ENCODE peak calls at places on chromosomes 2 and 18, in ten cellular contexts. D is left ventricle myocardium inferior, R is IMR-90, O is AG04450, Y is fibroblast of mammary gland, S is uterus, C is endodermal cell, P is pancreas, N is mucosa of descending colon, G is psoas muscle. K is an unnamed sample.

GRCh38 chr2:45533771-45534170 is 77.3 kb downstream of the SRBD1 start:
- DNase-seq in D (no peak), R (peak; percentile 78), O (peak; percentile 53), Y (peak; percentile 19), S (no peak), C (no peak), P (no peak), N (no peak), G (no peak), K (peak; percentile 35)

GRCh38 chr2:201827621-201828020 is 21.3 kb downstream of the CDK15 start:
- DNase-seq in D (no peak), R (peak; percentile 75), O (no peak), Y (peak; percentile 63), S (no peak), C (no peak), P (no peak), N (no peak), G (no peak), K (peak; percentile 32)

GRCh38 chr2:127361929-127362328 is 25.8 kb downstream of the MAP3K2 start:
- DNase-seq in D (no peak), R (peak; percentile 64), O (no peak), Y (peak; percentile 52), S (no peak), C (no peak), P (no peak), N (no peak), G (no peak), K (no peak)

GRCh38 chr2:190578158-190579057 is 43.9 kb upstream of the NEMP2 start:
- DNase-seq in D (no peak), R (no peak), O (no peak), Y (peak; percentile 37), S (peak; percentile 21), C (no peak), P (peak; percentile 8), N (no peak), G (no peak), K (peak; percentile 84)

GRCh38 chr18:24935896-24936295 is 416.1 kb downstream of the ZNF521 start:
- DNase-seq in D (no peak), R (no peak), O (no peak), Y (no peak), S (no peak), C (no peak), P (no peak), N (no peak), G (no peak), K (no peak)

GRCh38 chr2:139034064-139034463 is 253.9 kb upstream of the NXPH2 start:
- DNase-seq in D (no peak), R (no peak), O (no peak), Y (no peak), S (no peak), C (no peak), P (no peak), N (no peak), G (no peak), K (no peak)

GRCh38 chr2:237726401-237726830 is 72.2 kb upstream of the RBM44 start:
- DNase-seq in D (no peak), R (peak; percentile 88), O (peak; percentile 59), Y (peak; percentile 73), S (no peak), C (no peak), P (peak; percentile 54), N (no peak), G (no peak), K (peak; percentile 38)

GRCh38 chr18:63562284-63562683 is 20.1 kb downstream of the SERPINB12 start:
- DNase-seq in D (no peak), R (no peak), O (no peak), Y (no peak), S (no peak), C (no peak), P (no peak), N (no peak), G (no peak), K (no peak)

GRCh38 chr2:237860273-237860935 is 981 bp downstream of the RAMP1 start:
- DNase-seq in D (no peak), R (no peak), O (no peak), Y (no peak), S (peak; percentile 46), C (peak; percentile 44), P (no peak), N (no peak), G (peak; percentile 23), K (no peak)

GRCh38 chr18:28045176-28045810 is 131.6 kb downstream of the CDH2 start:
- DNase-seq in D (no peak), R (peak; percentile 86), O (peak; percentile 26), Y (peak; percentile 50), S (no peak), C (no peak), P (no peak), N (no peak), G (no peak), K (peak; percentile 55)

GRCh38 chr2:28401411-28401810 is 8.8 kb downstream of the FOSL2 start:
- DNase-seq in D (no peak), R (no peak), O (no peak), Y (no peak), S (no peak), C (no peak), P (no peak), N (no peak), G (no peak), K (no peak)

GRCh38 chr18:78123926-78124797 is 855.5 kb upstream of the SALL3 start:
- DNase-seq in D (no peak), R (no peak), O (no peak), Y (no peak), S (no peak), C (no peak), P (no peak), N (no peak), G (no peak), K (no peak)

DNA sequence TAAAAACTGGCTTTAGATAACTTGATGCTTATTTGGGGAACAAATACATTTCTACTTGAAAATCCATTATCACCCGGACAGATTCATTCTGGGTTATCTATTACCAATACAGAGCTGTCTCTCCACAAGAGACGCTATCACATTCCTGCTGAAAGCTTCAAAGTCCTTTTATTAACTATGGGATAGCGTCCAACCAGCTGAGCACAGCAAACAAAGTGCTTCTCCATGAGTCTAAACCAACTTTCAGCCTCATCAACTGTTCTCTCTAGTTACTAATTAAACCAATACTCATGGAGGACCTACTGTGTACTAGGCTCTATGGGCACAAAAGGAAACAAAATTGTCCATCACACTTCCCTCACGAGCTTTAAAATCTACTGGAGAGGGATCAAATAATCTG is 132.8 kb downstream of the L3MBTL4 start:
- DNase-seq in D (no peak), R (no peak), O (no peak), Y (no peak), S (no peak), C (no peak), P (no peak), N (no peak), G (no peak), K (no peak)
- TF ChIP-seq CTCF in D (no peak), R (no peak), O (no peak), Y (no peak), S (no peak), C (no peak), P (no peak), N (no peak), G (no peak), K (no peak)

DNA sequence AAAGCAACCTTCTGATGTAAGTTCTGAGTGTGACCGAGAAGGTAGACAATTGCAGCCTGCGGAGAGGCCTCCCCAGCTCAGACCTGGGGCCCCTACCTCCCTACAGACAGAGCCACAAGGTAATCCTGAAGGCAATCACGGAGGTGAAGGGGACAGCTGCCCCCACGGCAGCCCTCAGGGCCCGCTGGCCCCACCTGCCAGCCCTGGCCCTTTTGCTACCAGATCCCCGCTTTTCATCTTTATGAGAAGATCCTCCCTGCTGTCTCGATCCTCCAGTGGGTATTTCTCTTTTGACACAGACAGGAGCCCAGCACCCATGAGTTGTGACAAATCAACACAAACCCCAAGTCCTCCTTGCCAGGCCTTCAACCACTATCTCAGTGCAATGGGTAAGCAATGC is 3.0 kb downstream of the BCL2L11 start:
- DNase-seq in D (no peak), R (no peak), O (no peak), Y (no peak), S (no peak), C (no peak), P (no peak), N (no peak), G (no peak), K (no peak)
- H3K4me3 ChIP-seq in D (peak overlapping the region; percentile 92), R (no peak overlapping the region), O (no peak overlapping the region), Y (no peak overlapping the region), S (no peak overlapping the region), C (peak overlapping the region; percentile 85), P (no peak overlapping the region), N (no peak overlapping the region), G (peak overlapping the region; percentile 84), K (no peak overlapping the region)

DNA sequence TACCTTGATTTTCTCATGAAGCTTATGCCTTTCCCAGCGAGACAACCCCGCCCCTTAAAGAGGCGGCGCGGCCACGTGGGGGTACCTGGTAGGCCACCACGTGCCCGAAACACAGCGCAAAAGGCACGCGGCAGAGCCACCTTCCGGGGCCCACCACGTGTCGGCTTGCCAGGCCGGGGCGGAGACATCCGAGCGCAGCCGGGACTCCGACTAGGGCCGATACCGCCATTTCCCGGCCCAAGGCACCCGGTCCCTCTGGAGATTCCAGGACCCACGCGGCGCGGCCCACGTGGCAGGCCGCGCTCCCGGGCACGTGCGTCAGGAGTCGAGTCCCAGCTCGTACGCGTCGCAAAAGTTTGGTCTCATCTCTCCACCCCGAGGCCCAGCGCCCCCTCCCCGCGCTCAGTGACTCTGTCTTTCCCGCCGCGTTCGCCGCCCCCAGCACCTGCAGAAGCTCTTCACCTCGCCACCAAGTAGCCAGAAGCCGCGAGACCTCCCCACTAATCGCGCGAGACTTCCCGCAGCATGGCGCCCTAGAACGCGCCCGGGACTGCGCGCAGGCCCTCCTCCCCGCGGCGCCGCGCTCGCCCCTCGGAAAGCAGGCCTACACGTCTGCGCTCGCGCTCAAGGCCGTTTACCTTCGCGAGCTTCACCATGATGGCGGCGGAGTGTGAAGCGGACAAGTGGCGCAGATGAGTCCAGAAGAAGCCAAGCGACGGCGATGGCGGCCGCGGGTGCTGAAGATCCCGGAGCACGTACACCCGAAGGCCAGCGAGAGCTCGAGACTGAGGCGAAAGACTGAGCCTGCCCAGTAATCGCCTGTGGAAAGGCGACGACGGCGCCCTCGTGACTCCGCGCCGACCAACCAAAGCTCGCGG is at the start of gene NCL:
- DNase-seq in D (peak; percentile 86), R (peak; percentile 98), O (peak; percentile 94), Y (peak; percentile 97), S (peak; percentile 85), C (peak; percentile 79), P (peak; percentile 84), N (peak; percentile 91), G (peak; percentile 87), K (peak; percentile 97)
- TF ChIP-seq CTCF in D (no peak), R (no peak), O (no peak), Y (no peak), S (no peak), C (no peak), P (no peak), N (no peak), G (no peak), K (no peak)

GRCh38 chr2:120638450-120638849 is 97.2 kb upstream of the GLI2 start:
- DNase-seq in D (no peak), R (no peak), O (no peak), Y (no peak), S (no peak), C (peak; percentile 9), P (no peak), N (no peak), G (no peak), K (no peak)
- H3K4me3 ChIP-seq in D (no peak overlapping the region), R (no peak overlapping the region), O (no peak overlapping the region), Y (no peak overlapping the region), S (no peak overlapping the region), C (no peak overlapping the region), P (no peak overlapping the region), N (no peak overlapping the region), G (no peak overlapping the region), K (no peak overlapping the region)

GRCh38 chr18:54931152-54931551 is 28.1 kb downstream of the CCDC68 start:
- DNase-seq in D (no peak), R (no peak), O (no peak), Y (no peak), S (no peak), C (no peak), P (no peak), N (no peak), G (no peak), K (no peak)
- TF ChIP-seq CTCF in D (no peak), R (no peak), O (no peak), Y (no peak), S (no peak), C (peak; percentile 60), P (no peak), N (no peak), G (no peak), K (no peak)